ENCODE peak calls at places on chromosomes 11 and 22, in ten cellular contexts. K is CD8-positive, alpha-beta T cell; Q is fibroblast of mammary gland; U is PC-9; H is colonic mucosa; C is WERI-Rb-1; W is choroid plexus epithelial cell; B is fibroblast of the aortic adventitia; Y is hepatocyte; G is fibroblast of lung. P is an unnamed sample.

GRCh38 chr11:75773595-75774353 is 5.2 kb downstream of the DGAT2 start:
- DNase-seq in B (no peak), U (no peak), Q (no peak), Y (no peak), W (no peak), K (no peak), C (no peak), H (no peak), G (no peak), P (peak; percentile 20)

GRCh38 chr11:36292311-36292722 is 3.1 kb upstream of the COMMD9 start:
- DNase-seq in C (no peak), K (no peak), H (no peak), G (peak; percentile 31), W (peak; percentile 68), Y (peak; percentile 32), Q (peak; percentile 46), U (no peak), B (peak; percentile 48), P (peak; percentile 43)

GRCh38 chr11:75356613-75357012 is 5.2 kb upstream of the ARRB1 start:
- DNase-seq in B (no peak), W (no peak), Y (no peak), K (no peak), G (no peak), C (no peak), H (no peak), Q (no peak), U (no peak), P (no peak)

GRCh38 chr11:57249384-57250319 is 12.6 kb upstream of the APLNR start:
- DNase-seq in Y (peak; percentile 87), C (peak; percentile 37), U (peak; percentile 67), B (peak; percentile 74), G (peak; percentile 38), H (peak; percentile 78), K (no peak), W (peak; percentile 78), Q (peak; percentile 62), P (peak; percentile 73)

GRCh38 chr22:45090364-45090960 is 73.3 kb upstream of the NUP50 start:
- DNase-seq in Q (no peak), Y (peak; percentile 77), H (peak; percentile 34), B (peak; percentile 48), W (peak; percentile 44), G (peak; percentile 59), C (no peak), U (no peak), K (no peak), P (peak; percentile 25)

GRCh38 chr11:125950696-125951645 is 5.1 kb downstream of the VSIG10L2 start:
- DNase-seq in W (peak; percentile 9), Q (peak; percentile 85), Y (no peak), C (no peak), G (no peak), H (no peak), K (no peak), U (no peak), B (peak; percentile 88), P (no peak)

GRCh38 chr11:68653486-68654430 is 30.6 kb upstream of the GAL start:
- DNase-seq in C (no peak), B (no peak), Y (no peak), K (no peak), H (no peak), U (no peak), Q (no peak), G (no peak), W (no peak), P (no peak)

GRCh38 chr22:30212363-30212995 is 34.1 kb downstream of the LIF start:
- DNase-seq in Q (peak; percentile 98), G (peak; percentile 97), C (no peak), Y (peak; percentile 84), B (peak; percentile 91), H (no peak), K (no peak), U (peak; percentile 100), W (peak; percentile 97), P (peak; percentile 98)

GRCh38 chr11:64928957-64929356 is 4.5 kb downstream of the PPP2R5B start:
- DNase-seq in Q (no peak), W (no peak), U (no peak), C (no peak), B (no peak), H (no peak), K (no peak), Y (no peak), G (no peak), P (no peak)

GRCh38 chr11:61760946-61761345 is 8.5 kb downstream of the MYRF start:
- DNase-seq in U (no peak), Q (no peak), H (no peak), Y (no peak), C (no peak), W (no peak), G (no peak), K (no peak), B (no peak), P (no peak)

GRCh38 chr11:45920531-45921477 is 1.7 kb upstream of the LARGE2 start:
- DNase-seq in Y (no peak), C (no peak), Q (no peak), U (no peak), G (no peak), W (no peak), H (no peak), K (no peak), B (no peak), P (no peak)

GRCh38 chr11:85750646-85751045 is 60.3 kb downstream of the SYTL2 start:
- DNase-seq in U (no peak), G (no peak), C (no peak), K (no peak), Q (no peak), W (no peak), Y (no peak), B (no peak), H (no peak), P (no peak)

GRCh38 chr11:75422248-75423231 is 10.5 kb downstream of the KLHL35 start:
- DNase-seq in Y (peak; percentile 77), G (no peak), K (no peak), H (peak; percentile 36), B (no peak), U (peak; percentile 65), C (no peak), Q (no peak), W (no peak), P (no peak)

GRCh38 chr22:49586873-49587272 is 240.8 kb downstream of the BRD1 start:
- DNase-seq in W (no peak), K (no peak), B (no peak), G (no peak), U (no peak), Q (no peak), Y (no peak), C (peak; percentile 21), H (no peak), P (no peak)

DNA sequence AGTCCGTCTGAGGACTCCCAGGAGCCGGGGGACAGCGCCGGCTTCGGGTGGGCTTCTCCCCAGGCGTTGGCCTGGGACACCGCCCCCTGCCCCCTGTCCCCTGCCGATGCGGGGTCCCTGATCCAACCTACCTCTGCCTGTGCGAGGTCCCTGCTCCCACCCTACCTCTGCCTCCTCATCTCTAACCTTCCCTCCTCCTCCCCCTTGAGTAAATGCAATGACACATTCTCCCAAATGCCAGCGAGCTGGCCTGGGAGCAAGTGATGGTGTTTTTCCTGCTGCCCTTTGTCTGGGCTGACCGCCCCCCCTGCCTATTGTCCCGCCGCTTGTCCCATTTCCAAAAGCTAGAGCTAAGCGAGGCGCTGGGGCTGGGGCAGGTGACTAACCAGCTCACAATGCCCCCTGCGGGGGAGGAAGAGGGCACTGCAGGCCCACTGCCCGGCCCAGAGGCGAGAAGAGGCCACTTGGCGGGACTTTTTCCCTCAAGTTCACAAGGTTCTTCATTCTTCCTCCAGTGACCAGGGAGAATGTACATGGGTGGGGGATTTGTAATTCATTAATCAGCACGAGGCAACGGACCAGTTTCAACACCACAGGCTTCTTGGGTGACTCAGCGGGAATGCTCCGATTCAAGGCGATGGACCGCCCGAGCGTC is 645 bp upstream of the CLCF1 start:
- DNase-seq in H (peak; percentile 79), W (peak; percentile 94), C (peak; percentile 79), G (peak; percentile 99), Y (peak; percentile 89), B (peak; percentile 98), U (peak; percentile 99), Q (peak; percentile 99), K (peak; percentile 67), P (peak; percentile 96)
- TF ChIP-seq CTCF in H (peak; percentile 51), W (peak; percentile 41), C (peak; percentile 77), G (peak; percentile 45), Y (peak; percentile 54), B (peak; percentile 52), U (peak; percentile 64), Q (peak; percentile 29), K (peak; percentile 47), P (peak; percentile 24)

GRCh38 chr11:2931771-2932738 is 2.8 kb upstream of the PHLDA2 start:
- DNase-seq in Y (no peak), B (no peak), U (no peak), K (no peak), Q (no peak), C (no peak), G (no peak), W (no peak), H (peak; percentile 26), P (no peak)
- H3K4me3 ChIP-seq in Y (no peak overlapping the region), B (no peak overlapping the region), U (peak overlapping the region; percentile 39), K (no peak overlapping the region), Q (no peak overlapping the region), C (no peak overlapping the region), G (no peak overlapping the region), W (no peak overlapping the region), H (no peak overlapping the region), P (no peak overlapping the region)

DNA sequence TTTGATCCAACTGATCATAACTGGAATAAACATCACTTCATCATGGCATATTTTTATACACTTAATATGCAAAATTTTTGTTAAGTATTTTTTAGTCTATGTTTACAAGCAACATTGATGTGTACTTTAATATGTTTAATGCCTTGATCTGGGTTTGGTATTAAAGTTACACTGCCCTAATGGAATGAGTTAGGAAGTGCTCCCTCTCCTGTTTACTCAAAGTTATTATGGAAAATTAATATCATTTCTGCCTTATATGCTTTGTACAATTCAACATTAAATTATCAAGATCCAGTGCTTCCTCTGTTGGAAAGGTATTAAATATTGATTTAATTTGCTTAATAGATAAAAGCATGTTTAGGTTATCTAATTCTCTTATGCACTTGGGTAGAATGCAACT is 927.3 kb upstream of the RAG2 start:
- DNase-seq in W (peak; percentile 50), C (no peak), K (no peak), Q (peak; percentile 33), Y (no peak), U (no peak), H (no peak), B (peak; percentile 53), G (no peak), P (peak; percentile 24)
- TF ChIP-seq CTCF in W (peak; percentile 52), C (no peak), K (no peak), Q (peak; percentile 43), Y (no peak), U (peak; percentile 60), H (no peak), B (peak; percentile 43), G (peak; percentile 40), P (no peak)

DNA sequence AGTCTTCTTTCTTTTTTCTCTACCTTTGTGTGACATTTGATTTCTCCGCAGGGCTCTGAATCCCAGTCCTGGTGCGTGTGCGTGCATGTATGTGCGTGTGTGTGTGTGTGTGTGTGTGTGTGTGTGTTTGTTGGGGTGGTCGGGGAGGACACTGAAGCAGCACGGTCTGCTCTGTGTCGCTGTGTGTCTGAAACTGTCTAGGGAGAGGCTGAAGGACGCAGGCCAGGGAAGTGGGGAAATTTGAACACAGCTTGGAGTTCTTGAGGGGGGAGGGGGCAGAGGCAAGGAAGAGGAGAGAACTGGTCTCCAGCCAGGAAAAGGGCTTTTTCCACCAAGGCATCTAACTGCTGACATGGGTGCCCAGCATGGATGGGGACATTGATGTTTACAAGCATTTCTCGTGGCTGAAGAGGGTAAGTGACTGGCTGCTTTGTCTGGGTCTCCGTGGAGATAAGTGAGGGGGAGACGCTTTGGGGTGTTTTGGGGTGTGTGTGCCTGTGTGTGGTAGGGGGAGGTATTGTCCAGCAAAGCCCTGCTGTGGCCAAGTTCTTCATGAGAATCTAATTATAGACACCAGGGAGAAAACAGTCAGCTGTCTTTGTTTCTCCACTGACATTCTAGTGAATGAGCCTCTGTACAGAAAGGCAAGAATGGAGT is 63.6 kb downstream of the PPFIBP2 start:
- DNase-seq in G (peak; percentile 10), W (peak; percentile 37), Y (peak; percentile 68), K (no peak), B (peak; percentile 64), C (no peak), U (no peak), H (peak; percentile 54), Q (peak; percentile 37), P (no peak)
- H3K4me3 ChIP-seq in G (peak overlapping the region; percentile 37), W (peak overlapping the region; percentile 46), Y (peak overlapping the region; percentile 6), K (no peak overlapping the region), B (peak overlapping the region; percentile 70), C (no peak overlapping the region), U (no peak overlapping the region), H (peak overlapping the region; percentile 14), Q (peak overlapping the region; percentile 42), P (no peak overlapping the region)

P was measured in bronchial epithelial cell.